ENCODE peak calls at places on chromosomes 6 and 20, in four cellular contexts. F is A549, R is esophagus muscularis mucosa, O is tibial nerve. D is an unnamed sample.
A peak's percentile ranks its signal among the peaks of the same experiment; 100 is the strongest.

GRCh38 chr20:11403711-11404110 is 514.0 kb upstream of the BTBD3 start:
- DNase-seq in F (no peak), R (no peak), O (no peak), D (no peak)

GRCh38 chr20:44610313-44610965 is 28.1 kb downstream of the PKIG start:
- DNase-seq in F (no peak), R (no peak), O (no peak), D (no peak)

GRCh38 chr20:2300420-2300819 is 4.6 kb downstream of the TGM3 start:
- DNase-seq in F (no peak), R (no peak), O (no peak), D (no peak)

GRCh38 chr6:3471711-3472110 is 14.9 kb upstream of the SLC22A23 start:
- DNase-seq in F (no peak), R (no peak), O (no peak), D (no peak)

GRCh38 chr6:25671652-25672051 is 19.6 kb downstream of the SCGN start:
- DNase-seq in F (no peak), R (no peak), O (no peak), D (no peak)

GRCh38 chr6:129895692-129896091 is 34.6 kb upstream of the TMEM244 start:
- DNase-seq in F (no peak), R (no peak), O (no peak), D (no peak)

GRCh38 chr6:152423216-152424103 is 213.7 kb downstream of the SYNE1 start:
- DNase-seq in F (no peak), R (no peak), O (no peak), D (no peak)

GRCh38 chr6:44233560-44234100 is 10.2 kb downstream of the SLC29A1 start:
- DNase-seq in F (no peak), R (no peak), O (no peak), D (no peak)

GRCh38 chr6:128350416-128351254 is 169.8 kb downstream of the PTPRK start:
- DNase-seq in F (peak; percentile 11), R (no peak), O (no peak), D (no peak)

GRCh38 chr20:53714524-53714923 is 120.9 kb upstream of the ZNF217 start:
- DNase-seq in F (no peak), R (no peak), O (no peak), D (no peak)

GRCh38 chr6:71250050-71250689 is 38.4 kb upstream of the OGFRL1 start:
- DNase-seq in F (peak; percentile 16), R (no peak), O (peak; percentile 25), D (no peak)

GRCh38 chr6:121917263-121917829 is 481.9 kb downstream of the GJA1 start:
- DNase-seq in F (no peak), R (no peak), O (no peak), D (no peak)

GRCh38 chr6:137216106-137216505 is 3.1 kb downstream of the IFNGR1 start:
- DNase-seq in F (no peak), R (no peak), O (no peak), D (no peak)

GRCh38 chr6:29502181-29502580 is 14.4 kb upstream of the MAS1L start:
- DNase-seq in F (no peak), R (peak; percentile 81), O (no peak), D (no peak)

GRCh38 chr6:109894181-109894580 is 83.9 kb upstream of the GPR6 start:
- DNase-seq in F (no peak), R (no peak), O (no peak), D (no peak)

GRCh38 chr20:34415079-34415478 is 52.0 kb downstream of the ITCH start:
- DNase-seq in F (no peak), R (no peak), O (no peak), D (no peak)

GRCh38 chr6:28683945-28684538 is 158.4 kb downstream of the GPX5 start:
- DNase-seq in F (peak; percentile 59), R (no peak), O (no peak), D (no peak)

GRCh38 chr6:33863723-33864440 is 60.1 kb upstream of the MLN start:
- DNase-seq in F (no peak), R (no peak), O (no peak), D (no peak)

GRCh38 chr6:89400050-89400449 is 12.0 kb downstream of the RRAGD start:
- DNase-seq in F (no peak), R (no peak), O (no peak), D (no peak)

GRCh38 chr6:15538766-15539165 is 124.1 kb downstream of the DTNBP1 start:
- DNase-seq in F (no peak), R (no peak), O (no peak), D (no peak)

GRCh38 chr6:17584241-17584803 is 15.8 kb upstream of the FAM8A1 start:
- DNase-seq in F (peak; percentile 68), R (no peak), O (peak; percentile 60), D (no peak)

GRCh38 chr6:83417880-83418663 is 12.8 kb downstream of the ME1 start:
- DNase-seq in F (peak; percentile 64), R (no peak), O (peak; percentile 34), D (no peak)

GRCh38 chr6:52089758-52090348 is 2.4 kb upstream of the PKHD1 start:
- DNase-seq in F (no peak), R (peak; percentile 60), O (no peak), D (no peak)

GRCh38 chr20:44598413-44599290 is 16.3 kb downstream of the PKIG start:
- DNase-seq in F (no peak), R (no peak), O (no peak), D (no peak)

GRCh38 chr6:106431972-106432371 is 71.5 kb downstream of the CRYBG1 start:
- DNase-seq in F (no peak), R (no peak), O (no peak), D (no peak)

GRCh38 chr6:20203561-20204528 is 8.4 kb downstream of the MBOAT1 start:
- DNase-seq in F (no peak), R (no peak), O (no peak), D (no peak)

GRCh38 chr20:39878321-39878720 is 810.7 kb downstream of the MAFB start:
- DNase-seq in F (no peak), R (no peak), O (no peak), D (no peak)

GRCh38 chr6:7147051-7147671 is 39.4 kb downstream of the RREB1 start:
- DNase-seq in F (no peak), R (no peak), O (no peak), D (no peak)

GRCh38 chr20:3677733-3678132 is 4.1 kb downstream of the ADAM33 start:
- DNase-seq in F (no peak), R (no peak), O (no peak), D (no peak)

GRCh38 chr6:40640591-40641293 is 53.6 kb upstream of the LRFN2 start:
- DNase-seq in F (no peak), R (no peak), O (peak; percentile 7), D (no peak)

GRCh38 chr6:74137910-74138309 is 441.9 kb downstream of the CD109 start:
- DNase-seq in F (peak; percentile 2), R (no peak), O (no peak), D (no peak)

GRCh38 chr6:130033999-130034814 is 15.8 kb downstream of the L3MBTL3 start:
- DNase-seq in F (no peak), R (no peak), O (no peak), D (no peak)

GRCh38 chr6:150830409-150831165 is 34.9 kb upstream of the MTHFD1L start:
- DNase-seq in F (no peak), R (no peak), O (no peak), D (no peak)

GRCh38 chr20:20393770-20394169 is 25.9 kb downstream of the INSM1 start:
- DNase-seq in F (no peak), R (no peak), O (no peak), D (no peak)

GRCh38 chr6:127119361-127120108 is 1.1 kb downstream of the RSPO3 start:
- DNase-seq in F (no peak), R (no peak), O (no peak), D (no peak)

GRCh38 chr20:36153754-36154695 is 515 bp upstream of the EPB41L1 start:
- DNase-seq in F (peak; percentile 60), R (no peak), O (peak; percentile 73), D (peak; percentile 80)

GRCh38 chr20:46746972-46747371 is 37.5 kb downstream of the SLC2A10 start:
- DNase-seq in F (peak; percentile 59), R (no peak), O (no peak), D (no peak)

GRCh38 chr6:46491789-46492547 is 719 bp upstream of the RCAN2 start:
- DNase-seq in F (peak; percentile 14), R (no peak), O (peak; percentile 22), D (peak; percentile 23)
- TF ChIP-seq POLR2A in F (no peak), R (no peak), O (no peak), D (no peak)

GRCh38 chr6:14121936-14122344 is 4.4 kb downstream of the CD83 start:
- DNase-seq in F (no peak), R (no peak), O (peak; percentile 29), D (no peak)

GRCh38 chr6:14118444-14118843 is 872 bp downstream of the CD83 start:
- DNase-seq in F (no peak), R (no peak), O (no peak), D (no peak)

GRCh38 chr6:14118091-14118439 is 493 bp downstream of the CD83 start:
- DNase-seq in F (no peak), R (no peak), O (no peak), D (no peak)

GRCh38 chr6:14120556-14120955 is 3.0 kb downstream of the CD83 start:
- DNase-seq in F (no peak), R (no peak), O (no peak), D (no peak)

DNA sequence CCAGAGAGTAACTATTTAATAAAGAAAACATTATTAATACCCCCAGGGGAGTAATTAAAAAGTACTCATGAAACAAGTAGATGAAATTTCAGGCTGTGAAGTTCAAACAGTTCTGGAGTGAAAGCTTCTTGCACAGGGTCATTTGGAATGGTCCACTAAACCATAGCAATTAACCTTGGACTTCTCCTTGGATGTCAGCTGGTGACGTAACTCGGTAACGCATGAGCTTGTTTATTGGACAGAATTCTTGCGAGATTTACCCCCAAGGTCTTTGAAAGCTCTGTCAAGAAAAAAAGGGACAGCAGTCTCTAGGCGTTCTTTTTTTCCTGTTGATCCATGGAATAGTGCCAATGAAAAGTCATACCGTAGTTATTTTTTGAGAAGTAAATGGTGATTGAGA is 2.2 kb downstream of the CD83 start:
- DNase-seq in F (no peak), R (no peak), O (no peak), D (no peak)
- TF ChIP-seq POLR2A in F (no peak), R (no peak), O (no peak), D (no peak)

GRCh38 chr20:63115651-63116411 is 100.1 kb downstream of the YTHDF1 start:
- DNase-seq in F (no peak), R (no peak), O (no peak), D (no peak)
- TF ChIP-seq POLR2A in F (no peak), R (no peak), O (no peak), D (no peak)

GRCh38 chr6:4804095-4804494 is 27.9 kb downstream of the CDYL start:
- DNase-seq in F (peak; percentile 25), R (no peak), O (no peak), D (no peak)
- TF ChIP-seq POLR2A in F (no peak), R (no peak), O (no peak), D (no peak)

GRCh38 chr6:42451146-42451594 is 556 bp downstream of the TRERF1 start:
- DNase-seq in F (no peak), R (peak; percentile 75), O (no peak), D (no peak)

GRCh38 chr6:42453027-42453648 is 1.4 kb upstream of the TRERF1 start:
- DNase-seq in F (peak; percentile 76), R (peak; percentile 96), O (peak; percentile 65), D (peak; percentile 68)

GRCh38 chr6:42451595-42452170 is at the start of gene TRERF1:
- DNase-seq in F (peak; percentile 74), R (peak; percentile 92), O (peak; percentile 43), D (no peak)

GRCh38 chr6:42453649-42454427 is 2.1 kb upstream of the TRERF1 start:
- DNase-seq in F (no peak), R (peak; percentile 92), O (peak; percentile 33), D (no peak)

GRCh38 chr6:42452171-42453026 is 673 bp upstream of the TRERF1 start:
- DNase-seq in F (peak; percentile 86), R (peak; percentile 93), O (peak; percentile 41), D (no peak)
- TF ChIP-seq POLR2A in F (peak; percentile 68), R (no peak), O (no peak), D (no peak)